ENCODE peak calls at places on chromosomes 2 and 18, in seven cellular contexts. Y, S, A, I, Q, D and J are unnamed samples.

GRCh38 chr2:116467243-116467642 is 1347.2 kb upstream of the DDX18 start:
- DNase-seq in Q (no peak), D (no peak), A (no peak), S (no peak), I (no peak), Y (no peak), J (no peak)

GRCh38 chr18:55510809-55511208 is 77.2 kb downstream of the TCF4 start:
- DNase-seq in S (peak), D (peak), Q (no peak), A (no peak), Y (no peak), I (no peak), J (peak)

GRCh38 chr2:199488772-199489400 is 31.1 kb upstream of the SATB2 start:
- DNase-seq in A (no peak), S (peak), Q (peak), Y (no peak), D (peak), I (peak), J (peak)

GRCh38 chr2:110732422-110733413 is at the start of gene ACOXL:
- DNase-seq in I (no peak), S (no peak), Q (peak), D (no peak), Y (no peak), A (no peak), J (no peak)

GRCh38 chr2:237421542-237422047 is 7.6 kb upstream of the COL6A3 start:
- DNase-seq in A (peak), D (peak), Q (peak), S (peak), I (no peak), Y (peak), J (peak)

GRCh38 chr18:44465337-44465736 is 215.4 kb upstream of the SETBP1 start:
- DNase-seq in Q (no peak), I (no peak), D (no peak), Y (no peak), S (no peak), A (no peak), J (peak)

GRCh38 chr2:145160855-145161254 is 640.9 kb upstream of the ZEB2 start:
- DNase-seq in Q (no peak), D (no peak), A (no peak), Y (no peak), S (no peak), I (no peak), J (no peak)

GRCh38 chr2:72581560-72582181 is 244.2 kb downstream of the EXOC6B start:
- DNase-seq in S (no peak), I (no peak), A (no peak), Q (no peak), D (no peak), Y (no peak), J (no peak)

GRCh38 chr2:110755494-110756078 is 23.2 kb downstream of the ACOXL start:
- DNase-seq in A (no peak), S (peak), Y (no peak), Q (no peak), I (no peak), D (peak), J (peak)

GRCh38 chr2:79887747-79888374 is 375.0 kb downstream of the CTNNA2 start:
- DNase-seq in I (no peak), A (no peak), Q (no peak), S (peak), D (peak), Y (no peak), J (peak)

GRCh38 chr2:71778514-71779305 is 325.3 kb downstream of the DYSF start:
- DNase-seq in A (no peak), Q (no peak), D (no peak), I (no peak), Y (no peak), S (peak), J (peak)

GRCh38 chr18:74861154-74861553 is 263.5 kb downstream of the ZNF407 start:
- DNase-seq in I (no peak), Y (no peak), S (no peak), A (no peak), Q (no peak), D (no peak), J (no peak)

GRCh38 chr18:42183746-42184145 is 228.7 kb downstream of the PIK3C3 start:
- DNase-seq in A (no peak), I (no peak), D (peak), S (peak), Q (no peak), Y (no peak), J (peak)

GRCh38 chr18:58481321-58482180 is 147.3 kb downstream of the ALPK2 start:
- DNase-seq in I (no peak), Y (no peak), D (no peak), Q (no peak), A (no peak), S (no peak), J (no peak)